ENCODE peak calls at places on chromosomes 2 and 18, in nine cellular contexts. U is body of pancreas, A is ACHN, T is WTC11, N is EL, Y is SW 1271, H is fibroblast of the aortic adventitia, Z is small intestine, E is NCI-H2081. P is an unnamed sample.

GRCh38 chr2:27990030-27990590 is 99.6 kb downstream of the BABAM2 start:
- DNase-seq in U (no peak), A (peak), T (no peak), N (no peak), Y (no peak), H (peak), Z (peak), E (no peak), P (no peak)

GRCh38 chr2:148813603-148814065 is 61.4 kb upstream of the KIF5C start:
- DNase-seq in U (no peak), A (no peak), T (peak), N (no peak), Y (no peak), H (no peak), Z (peak), E (no peak), P (peak)

GRCh38 chr2:29482341-29482740 is 367.1 kb downstream of the CLIP4 start:
- DNase-seq in U (no peak), A (no peak), T (no peak), N (no peak), Y (no peak), H (no peak), Z (no peak), E (no peak), P (no peak)

GRCh38 chr18:78980279-78980771 is 707 bp downstream of the SALL3 start:
- DNase-seq in U (no peak), A (no peak), T (no peak), N (no peak), Y (no peak), H (no peak), Z (no peak), E (no peak), P (no peak)

GRCh38 chr2:190031971-190032623 is 30.4 kb downstream of the MSTN start:
- DNase-seq in U (no peak), A (no peak), T (no peak), N (no peak), Y (no peak), H (no peak), Z (no peak), E (peak), P (no peak)

GRCh38 chr2:12287220-12287751 is 429.4 kb upstream of the TRIB2 start:
- DNase-seq in U (no peak), A (no peak), T (no peak), N (peak), Y (no peak), H (peak), Z (no peak), E (no peak), P (no peak)

GRCh38 chr2:106341666-106342065 is 126.5 kb downstream of the RGPD3 start:
- DNase-seq in U (no peak), A (no peak), T (peak), N (no peak), Y (no peak), H (no peak), Z (no peak), E (no peak), P (no peak)

GRCh38 chr2:240245706-240246105 is 105.2 kb upstream of the OTOS start:
- DNase-seq in U (no peak), A (no peak), T (no peak), N (no peak), Y (no peak), H (no peak), Z (no peak), E (no peak), P (no peak)

GRCh38 chr2:166117491-166117890 is 10.3 kb downstream of the SCN1A start:
- DNase-seq in U (no peak), A (no peak), T (no peak), N (peak), Y (no peak), H (no peak), Z (no peak), E (no peak), P (no peak)

GRCh38 chr2:225270053-225270452 is 129.5 kb upstream of the NYAP2 start:
- DNase-seq in U (no peak), A (no peak), T (no peak), N (no peak), Y (no peak), H (no peak), Z (no peak), E (peak), P (no peak)

GRCh38 chr18:59140287-59140885 is 702 bp downstream of the SEC11C start:
- DNase-seq in U (peak), A (peak), T (peak), N (peak), Y (no peak), H (peak), Z (peak), E (peak), P (no peak)

GRCh38 chr2:207854484-207855386 is 85.0 kb upstream of the FZD5 start:
- DNase-seq in U (no peak), A (peak), T (no peak), N (peak), Y (no peak), H (peak), Z (no peak), E (no peak), P (no peak)

GRCh38 chr2:174873457-174873856 is 109.2 kb upstream of the CHRNA1 start:
- DNase-seq in U (no peak), A (no peak), T (no peak), N (peak), Y (no peak), H (peak), Z (no peak), E (no peak), P (no peak)

GRCh38 chr2:203730866-203731265 is 24.4 kb downstream of the CD28 start:
- DNase-seq in U (no peak), A (no peak), T (no peak), N (no peak), Y (no peak), H (no peak), Z (no peak), E (no peak), P (no peak)

GRCh38 chr18:59325965-59326364 is 7.5 kb upstream of the CPLX4 start:
- DNase-seq in U (no peak), A (no peak), T (no peak), N (no peak), Y (no peak), H (no peak), Z (no peak), E (no peak), P (no peak)

GRCh38 chr2:53970095-53970897 is 497 bp downstream of the PSME4 start:
- DNase-seq in U (peak), A (peak), T (peak), N (peak), Y (peak), H (peak), Z (peak), E (peak), P (peak)

GRCh38 chr2:31675485-31675901 is 94.8 kb upstream of the SRD5A2 start:
- DNase-seq in U (no peak), A (peak), T (peak), N (no peak), Y (no peak), H (no peak), Z (no peak), E (no peak), P (no peak)

GRCh38 chr2:134466141-134466540 is 212.3 kb downstream of the MGAT5 start:
- DNase-seq in U (peak), A (peak), T (peak), N (no peak), Y (no peak), H (peak), Z (peak), E (peak), P (peak)

GRCh38 chr2:54310314-54310713 is 54.3 kb upstream of the TSPYL6 start:
- DNase-seq in U (no peak), A (peak), T (no peak), N (peak), Y (no peak), H (no peak), Z (no peak), E (no peak), P (no peak)

GRCh38 chr2:200308421-200309295 is 2.2 kb downstream of the SPATS2L start:
- DNase-seq in U (no peak), A (no peak), T (no peak), N (peak), Y (no peak), H (peak), Z (no peak), E (no peak), P (no peak)

GRCh38 chr2:219220652-219221402 is 2.1 kb upstream of the ABCB6 start:
- DNase-seq in U (no peak), A (no peak), T (no peak), N (no peak), Y (no peak), H (no peak), Z (no peak), E (no peak), P (no peak)

GRCh38 chr2:59926706-59927105 is 626.7 kb downstream of the BCL11A start:
- DNase-seq in U (no peak), A (no peak), T (no peak), N (no peak), Y (no peak), H (no peak), Z (no peak), E (no peak), P (no peak)

GRCh38 chr2:160126756-160127155 is 64.3 kb upstream of the PLA2R1 start:
- DNase-seq in U (no peak), A (no peak), T (no peak), N (no peak), Y (no peak), H (no peak), Z (no peak), E (no peak), P (no peak)

GRCh38 chr2:191247381-191248057 is 2.3 kb downstream of the MYO1B start:
- DNase-seq in U (peak), A (peak), T (no peak), N (peak), Y (no peak), H (peak), Z (peak), E (peak), P (no peak)

GRCh38 chr2:180983468-180984388 is 3.3 kb downstream of the UBE2E3 start:
- DNase-seq in U (peak), A (peak), T (no peak), N (peak), Y (no peak), H (peak), Z (peak), E (peak), P (peak)

GRCh38 chr2:215799194-215799593 is 214.2 kb downstream of the MREG start:
- DNase-seq in U (no peak), A (no peak), T (no peak), N (no peak), Y (no peak), H (no peak), Z (no peak), E (no peak), P (no peak)

GRCh38 chr2:226489765-226490164 is 309.9 kb downstream of the IRS1 start:
- DNase-seq in U (no peak), A (peak), T (no peak), N (peak), Y (no peak), H (peak), Z (no peak), E (no peak), P (no peak)

GRCh38 chr2:72142743-72143440 is 4.8 kb downstream of the CYP26B1 start:
- DNase-seq in U (peak), A (no peak), T (peak), N (no peak), Y (no peak), H (no peak), Z (peak), E (no peak), P (no peak)

GRCh38 chr18:63325086-63325686 is 5.6 kb upstream of the BCL2 start:
- DNase-seq in U (no peak), A (no peak), T (no peak), N (no peak), Y (no peak), H (no peak), Z (no peak), E (no peak), P (no peak)

GRCh38 chr18:46718501-46719341 is 38.1 kb downstream of the ST8SIA5 start:
- DNase-seq in U (no peak), A (peak), T (no peak), N (peak), Y (peak), H (peak), Z (no peak), E (no peak), P (no peak)

GRCh38 chr2:31398881-31399280 is 15.7 kb downstream of the XDH start:
- DNase-seq in U (no peak), A (no peak), T (no peak), N (no peak), Y (no peak), H (no peak), Z (no peak), E (no peak), P (no peak)

GRCh38 chr2:113966832-113967231 is 76.9 kb downstream of the ACTR3 start:
- DNase-seq in U (no peak), A (no peak), T (no peak), N (no peak), Y (no peak), H (peak), Z (peak), E (no peak), P (no peak)

P was measured in CD8-positive, alpha-beta memory T cell.